ENCODE peak calls at places on chromosomes 2 and 18, in seven cellular contexts. L, B, O, J, D, R and Z are unnamed samples.

GRCh38 chr2:15436195-15436594 is 124.9 kb downstream of the NBAS start:
- DNase-seq in L (no peak), B (no peak), O (no peak), J (no peak), D (no peak), R (no peak), Z (no peak)

GRCh38 chr2:176582990-176583481 is 313.8 kb downstream of the MTX2 start:
- DNase-seq in L (no peak), B (no peak), O (peak), J (no peak), D (no peak), R (no peak), Z (no peak)

GRCh38 chr2:70962211-70962884 is 16.1 kb upstream of the ANKRD53 start:
- DNase-seq in L (no peak), B (peak), O (no peak), J (no peak), D (no peak), R (no peak), Z (no peak)

GRCh38 chr2:41934323-41935003 is 113.4 kb upstream of the PKDCC start:
- DNase-seq in L (peak), B (no peak), O (peak), J (no peak), D (no peak), R (no peak), Z (no peak)

GRCh38 chr2:113979172-113980128 is 89.6 kb downstream of the ACTR3 start:
- DNase-seq in L (no peak), B (no peak), O (no peak), J (no peak), D (peak), R (peak), Z (no peak)

GRCh38 chr2:10481666-10482157 is 33.6 kb upstream of the ODC1 start:
- DNase-seq in L (no peak), B (peak), O (no peak), J (no peak), D (no peak), R (no peak), Z (no peak)

GRCh38 chr2:232988444-232988843 is 24.6 kb downstream of the NGEF start:
- DNase-seq in L (peak), B (peak), O (peak), J (no peak), D (peak), R (no peak), Z (no peak)

GRCh38 chr18:36337679-36338419 is 40.3 kb downstream of the FHOD3 start:
- DNase-seq in L (no peak), B (no peak), O (no peak), J (no peak), D (no peak), R (no peak), Z (no peak)

GRCh38 chr2:74405994-74406583 is 15.3 kb downstream of the C2orf81 start:
- DNase-seq in L (no peak), B (no peak), O (no peak), J (no peak), D (no peak), R (no peak), Z (no peak)

GRCh38 chr2:223596208-223596607 is 6.0 kb downstream of the SCG2 start:
- DNase-seq in L (no peak), B (no peak), O (no peak), J (no peak), D (no peak), R (no peak), Z (no peak)

GRCh38 chr2:113894156-113894743 is 4.4 kb downstream of the ACTR3 start:
- DNase-seq in L (no peak), B (no peak), O (peak), J (no peak), D (no peak), R (no peak), Z (no peak)

GRCh38 chr2:101124684-101125366 is 26.4 kb downstream of the TBC1D8 start:
- DNase-seq in L (peak), B (peak), O (peak), J (no peak), D (peak), R (no peak), Z (no peak)

GRCh38 chr18:70636991-70637390 is 348.1 kb downstream of the SOCS6 start:
- DNase-seq in L (no peak), B (no peak), O (no peak), J (no peak), D (no peak), R (no peak), Z (no peak)

GRCh38 chr2:232999354-232999753 is 13.7 kb downstream of the NGEF start:
- DNase-seq in L (no peak), B (peak), O (no peak), J (no peak), D (no peak), R (no peak), Z (no peak)

GRCh38 chr18:77250501-77250925 is 865 bp downstream of the GALR1 start:
- DNase-seq in L (no peak), B (no peak), O (no peak), J (no peak), D (no peak), R (peak), Z (no peak)

GRCh38 chr2:35973132-35973736 is 382.3 kb upstream of the CRIM1 start:
- DNase-seq in L (no peak), B (no peak), O (peak), J (no peak), D (no peak), R (peak), Z (no peak)

GRCh38 chr2:240765007-240765406 is 55.0 kb downstream of the KIF1A start:
- DNase-seq in L (no peak), B (no peak), O (no peak), J (no peak), D (no peak), R (no peak), Z (no peak)

GRCh38 chr18:11005528-11005927 is 143.8 kb downstream of the PIEZO2 start:
- DNase-seq in L (no peak), B (no peak), O (peak), J (no peak), D (no peak), R (no peak), Z (no peak)

GRCh38 chr2:173990970-173991819 is 26.0 kb upstream of the SP3 start:
- DNase-seq in L (peak), B (no peak), O (peak), J (no peak), D (peak), R (no peak), Z (no peak)

DNA sequence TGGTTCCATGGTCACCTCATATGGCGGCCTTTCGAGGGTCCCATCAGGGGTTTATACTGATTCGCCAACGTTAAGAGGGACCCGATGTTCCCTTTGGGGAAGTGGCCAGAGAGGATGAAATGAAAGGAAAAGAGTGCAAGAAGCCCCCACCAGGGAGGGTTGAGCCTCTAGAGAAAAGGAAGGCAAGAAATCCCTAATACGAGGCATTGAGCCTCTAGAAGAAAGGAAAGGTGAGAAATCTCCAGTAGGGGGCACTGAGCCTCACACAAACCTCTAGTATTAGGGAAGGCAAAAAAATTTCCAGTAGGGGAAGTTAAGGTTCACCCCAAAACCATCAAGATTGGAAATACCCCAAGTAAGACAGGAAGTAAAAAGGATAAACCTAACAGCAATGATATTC is 9.8 kb upstream of the SAP130 start:
- DNase-seq in L (no peak), B (no peak), O (no peak), J (no peak), D (no peak), R (no peak), Z (no peak)
- TF ChIP-seq CTCF in L (no peak), B (no peak), O (no peak), J (no peak), D (no peak), R (no peak), Z (no peak)

DNA sequence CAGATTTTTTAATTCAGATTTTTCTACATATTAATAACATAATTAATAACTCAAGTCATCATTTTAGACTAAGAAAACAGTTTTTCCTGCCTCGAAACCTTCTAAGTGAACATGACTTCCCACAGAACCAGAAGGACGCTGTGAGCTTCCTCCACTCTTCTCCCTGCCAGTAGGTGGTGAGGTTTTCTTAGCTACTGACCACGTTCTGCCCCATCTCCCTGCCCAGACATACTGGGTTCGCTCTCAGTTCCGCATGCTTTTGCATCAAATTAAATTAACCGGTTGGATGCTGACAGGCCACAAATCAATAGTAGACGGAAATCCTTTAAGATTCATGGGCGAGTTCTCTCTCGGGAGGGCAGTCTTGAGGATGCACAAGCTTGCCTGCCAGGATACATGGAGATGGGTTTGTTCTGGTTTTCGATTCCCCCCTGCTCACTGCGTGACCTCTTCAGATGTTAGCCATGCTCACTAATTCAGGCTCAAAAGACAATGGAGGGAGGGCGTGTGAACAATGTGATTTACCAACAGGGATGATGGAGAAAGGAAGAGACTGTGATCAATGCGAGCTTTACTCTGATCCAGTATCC is 375.9 kb downstream of the EIPR1 start:
- DNase-seq in L (no peak), B (no peak), O (no peak), J (no peak), D (no peak), R (no peak), Z (no peak)
- TF ChIP-seq CTCF in L (peak), B (peak), O (no peak), J (no peak), D (no peak), R (no peak), Z (no peak)

DNA sequence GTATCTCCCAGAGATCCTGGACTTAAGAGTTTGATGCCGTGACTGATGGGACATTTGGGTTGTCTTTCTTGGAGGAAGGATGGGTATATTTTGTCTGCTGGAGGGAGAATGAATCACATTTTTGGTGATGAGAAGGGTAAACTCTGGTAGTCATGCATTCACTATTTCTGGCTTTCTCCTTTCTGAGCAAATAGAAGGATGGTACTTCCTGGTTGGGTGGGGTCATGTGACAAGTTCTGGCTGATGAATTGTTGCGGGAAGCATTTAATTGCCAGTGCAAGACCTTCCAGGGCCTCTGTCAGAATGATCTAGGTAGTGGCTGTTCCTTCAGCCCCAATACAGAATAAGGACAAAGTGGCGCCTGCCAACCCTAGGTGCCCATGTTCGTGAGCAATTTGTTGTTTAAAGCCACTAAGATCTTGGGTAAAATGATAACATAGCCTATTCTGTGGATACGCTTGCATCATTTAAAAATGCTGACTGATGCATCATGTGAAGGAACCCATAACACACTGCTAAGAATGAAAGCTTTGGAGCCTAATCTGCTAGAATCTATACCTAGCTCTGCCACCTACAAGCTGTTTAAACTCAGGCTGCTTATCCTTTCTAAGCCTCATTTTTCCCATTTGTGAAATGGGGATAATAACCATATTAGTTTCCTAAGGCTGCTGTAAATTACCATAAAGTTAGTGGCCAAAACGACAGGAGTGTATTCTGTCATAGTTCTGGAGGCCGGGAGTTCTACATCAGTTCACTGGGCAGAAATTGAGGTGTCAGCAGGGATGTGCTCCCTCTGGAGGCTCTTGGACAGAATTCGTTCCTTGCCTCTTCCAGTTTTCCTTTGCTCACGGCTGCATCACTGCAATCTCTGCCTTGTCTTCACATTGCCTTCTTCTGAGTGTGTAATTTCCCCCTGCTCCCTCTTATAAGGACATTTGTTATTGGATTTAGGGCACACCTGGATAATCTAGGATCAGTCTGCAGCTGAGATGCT is 281.3 kb downstream of the AGPS start:
- DNase-seq in L (no peak), B (no peak), O (no peak), J (no peak), D (no peak), R (no peak), Z (no peak)
- TF ChIP-seq CTCF in L (no peak), B (no peak), O (peak), J (no peak), D (no peak), R (no peak), Z (no peak)

GRCh38 chr2:161004379-161004778 is 155.8 kb upstream of the TANK start:
- DNase-seq in L (no peak), B (no peak), O (peak), J (no peak), D (no peak), R (no peak), Z (no peak)
- TF ChIP-seq CTCF in L (peak), B (peak), O (peak), J (no peak), D (no peak), R (no peak), Z (peak)

GRCh38 chr2:18425186-18425585 is 135.3 kb downstream of the RDH14 start:
- DNase-seq in L (no peak), B (no peak), O (no peak), J (no peak), D (no peak), R (no peak), Z (no peak)
- TF ChIP-seq CTCF in L (no peak), B (no peak), O (no peak), J (no peak), D (no peak), R (no peak), Z (no peak)

DNA sequence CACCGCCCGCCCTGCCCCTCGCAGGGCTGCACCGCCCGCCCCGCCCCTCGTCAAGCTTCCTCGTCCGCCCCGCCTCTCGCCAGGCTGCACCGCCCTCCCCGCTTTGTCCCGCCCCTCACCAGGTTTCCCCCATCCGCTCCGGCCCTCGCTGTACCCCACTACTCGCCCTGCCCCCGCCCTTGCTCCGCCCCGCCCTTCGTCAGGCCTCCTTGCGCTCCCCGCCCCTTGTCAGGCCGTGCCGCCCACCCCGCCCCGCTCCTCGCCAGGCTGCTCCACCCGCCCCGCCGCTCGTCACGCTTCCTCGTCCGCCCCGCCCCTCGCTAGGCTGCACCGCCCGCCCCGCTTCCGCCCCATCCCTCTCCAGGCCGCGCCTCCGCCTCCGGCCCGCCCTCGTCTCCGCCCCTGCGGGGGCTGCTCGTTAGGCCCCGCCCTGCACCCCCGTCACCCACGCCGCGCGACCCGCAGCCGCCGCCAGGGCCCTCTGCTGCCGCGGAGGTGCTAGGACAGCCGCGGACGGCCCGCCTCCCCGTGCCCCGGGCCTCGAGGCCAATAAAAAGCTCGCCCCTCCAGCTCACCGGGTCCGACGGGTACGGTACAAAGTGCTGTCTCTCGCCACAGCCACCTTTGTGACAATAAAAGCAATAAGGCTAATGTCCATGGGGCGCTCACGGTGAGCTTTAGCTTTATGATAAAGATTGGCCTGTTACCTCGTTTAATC is 574 bp upstream of the DNPEP start:
- DNase-seq in L (peak), B (peak), O (peak), J (peak), D (peak), R (peak), Z (peak)
- TF ChIP-seq CTCF in L (peak), B (peak), O (peak), J (peak), D (peak), R (no peak), Z (peak)